ENCODE peak calls at places on chromosome X, in five cellular contexts. I is aorta, G is SK-N-DZ, M is astrocyte, U is ACHN. E is an unnamed sample.

GRCh38 chrX:108299101-108299591 is 139.1 kb downstream of the COL4A6 start:
- DNase-seq in G (no peak), I (no peak), U (peak), M (peak), E (no peak)

GRCh38 chrX:145552643-145553042 is 265.0 kb upstream of the SLITRK2 start:
- DNase-seq in I (no peak), U (peak), G (no peak), M (no peak), E (no peak)

GRCh38 chrX:33188881-33189280 is 22.5 kb downstream of the DMD start:
- DNase-seq in I (no peak), M (no peak), G (no peak), U (no peak), E (no peak)

GRCh38 chrX:97399400-97399799 is 515.7 kb downstream of the RPA4 start:
- DNase-seq in U (peak), M (peak), I (no peak), G (no peak), E (no peak)

GRCh38 chrX:10989386-10989785 is 121.7 kb upstream of the HCCS start:
- DNase-seq in G (no peak), U (peak), M (peak), I (no peak), E (no peak)

GRCh38 chrX:72554448-72555140 is 18.0 kb downstream of the HDAC8 start:
- DNase-seq in U (peak), M (no peak), I (no peak), G (no peak), E (no peak)

GRCh38 chrX:53071604-53072417 is 10.4 kb upstream of the TSPYL2 start:
- DNase-seq in G (peak), M (peak), U (peak), I (no peak), E (peak)

GRCh38 chrX:130801901-130802300 is 101.1 kb downstream of the ENOX2 start:
- DNase-seq in G (no peak), U (no peak), I (no peak), M (no peak), E (no peak)

GRCh38 chrX:97743014-97743413 is 859.3 kb downstream of the RPA4 start:
- DNase-seq in U (no peak), M (no peak), I (no peak), G (no peak), E (no peak)

GRCh38 chrX:14915596-14915995 is 42.4 kb downstream of the MOSPD2 start:
- DNase-seq in M (peak), U (no peak), I (no peak), G (no peak), E (no peak)

GRCh38 chrX:13923845-13924244 is 105.8 kb downstream of the GEMIN8 start:
- DNase-seq in G (no peak), I (no peak), M (no peak), U (no peak), E (no peak)

GRCh38 chrX:136694491-136695087 is 46.6 kb downstream of the CD40LG start:
- DNase-seq in M (peak), I (no peak), G (peak), U (peak), E (no peak)

GRCh38 chrX:132401935-132402334 is 86.9 kb downstream of the MBNL3 start:
- DNase-seq in G (no peak), I (no peak), M (peak), U (no peak), E (no peak)

E was measured in suprapubic skin.